ENCODE peak calls at places on chromosome 5, in four cellular contexts. G is GM12878, L is HepG2, C is K562. B is an unnamed sample.
A peak's percentile ranks its signal among the peaks of the same experiment; 100 is the strongest.

GRCh38 chr5:56402273-56403223 is 169.4 kb upstream of the ANKRD55 start:
- DNase-seq in G (no peak), L (no peak), C (no peak), B (no peak)

GRCh38 chr5:5492087-5492933 is 69.8 kb downstream of the ICE1 start:
- DNase-seq in G (peak; percentile 25), L (peak; percentile 54), C (peak; percentile 81), B (no peak)

GRCh38 chr5:115815693-115816225 is 700 bp downstream of the CDO1 start:
- DNase-seq in G (no peak), L (no peak), C (no peak), B (peak; percentile 39)

GRCh38 chr5:73544429-73545402 is 20.7 kb downstream of the ANKRA2 start:
- DNase-seq in G (no peak), L (peak; percentile 100), C (no peak), B (no peak)

GRCh38 chr5:134547579-134547978 is 22.1 kb downstream of the JADE2 start:
- DNase-seq in G (no peak), L (no peak), C (no peak), B (no peak)

GRCh38 chr5:19125956-19126713 is 861.9 kb downstream of the CDH18 start:
- DNase-seq in G (no peak), L (no peak), C (no peak), B (no peak)

GRCh38 chr5:163976691-163977090 is 471.3 kb downstream of the MAT2B start:
- DNase-seq in G (no peak), L (no peak), C (no peak), B (no peak)

GRCh38 chr5:152331718-152332117 is 73.4 kb downstream of the NMUR2 start:
- DNase-seq in G (no peak), L (no peak), C (no peak), B (no peak)

GRCh38 chr5:14569948-14570691 is 11.5 kb upstream of the OTULINL start:
- DNase-seq in G (no peak), L (peak; percentile 95), C (no peak), B (no peak)

GRCh38 chr5:78779771-78780616 is 131.4 kb upstream of the LHFPL2 start:
- DNase-seq in G (no peak), L (no peak), C (peak; percentile 38), B (no peak)

GRCh38 chr5:150024241-150024984 is 23.9 kb downstream of the HMGXB3 start:
- DNase-seq in G (no peak), L (no peak), C (peak; percentile 48), B (no peak)

GRCh38 chr5:95842955-95843544 is 20.5 kb upstream of the GLRX start:
- DNase-seq in G (no peak), L (peak; percentile 88), C (peak; percentile 89), B (no peak)

GRCh38 chr5:65102826-65103673 is 334.3 kb downstream of the CWC27 start:
- DNase-seq in G (no peak), L (peak; percentile 35), C (no peak), B (peak; percentile 62)

GRCh38 chr5:115402822-115403577 is 106.5 kb upstream of the CCDC112 start:
- DNase-seq in G (no peak), L (no peak), C (no peak), B (no peak)

GRCh38 chr5:149936700-149937091 is 7.9 kb downstream of the PDE6A start:
- DNase-seq in G (no peak), L (no peak), C (no peak), B (no peak)

GRCh38 chr5:37789991-37790390 is 49.9 kb downstream of the GDNF start:
- DNase-seq in G (no peak), L (no peak), C (no peak), B (no peak)

GRCh38 chr5:36944607-36945225 is 68.1 kb downstream of the NIPBL start:
- DNase-seq in G (no peak), L (peak; percentile 49), C (peak; percentile 67), B (no peak)

GRCh38 chr5:138932171-138932810 is 57.2 kb upstream of the LRRTM2 start:
- DNase-seq in G (no peak), L (no peak), C (no peak), B (peak; percentile 71)

GRCh38 chr5:62778327-62779009 is 199.8 kb downstream of the LRRC70 start:
- DNase-seq in G (no peak), L (no peak), C (no peak), B (no peak)
- TF ChIP-seq CBFB in G (no peak), L (no peak), C (no peak), B (no peak)

GRCh38 chr5:168219515-168220410 is 71.7 kb upstream of the WWC1 start:
- DNase-seq in G (peak; percentile 68), L (peak; percentile 60), C (peak; percentile 70), B (peak; percentile 59)
- TF ChIP-seq CTCF in G (peak; percentile 96), L (peak; percentile 84), C (peak; percentile 69), B (peak; percentile 79)

DNA sequence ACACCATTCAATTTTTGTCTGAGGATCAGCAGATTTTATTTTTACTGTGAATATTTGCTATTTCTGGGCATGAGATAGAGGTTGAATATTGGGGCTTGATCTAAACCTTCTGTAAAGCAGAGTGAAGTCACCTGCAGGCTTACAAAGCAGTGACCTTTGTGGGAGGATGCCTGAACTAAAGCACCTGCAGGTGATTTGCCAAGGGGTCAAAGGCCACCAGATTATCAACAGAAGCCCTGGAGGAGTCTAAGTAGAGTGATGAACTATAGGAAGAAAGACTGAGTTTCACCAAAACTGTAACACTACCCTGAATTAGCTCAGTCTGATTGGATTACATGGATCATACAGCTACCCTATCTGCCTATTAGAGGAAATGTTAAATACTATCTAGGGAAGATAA is 144.3 kb upstream of the PRLR start:
- DNase-seq in G (no peak), L (no peak), C (no peak), B (no peak)
- TF ChIP-seq ATF3 in G (no peak), L (no peak), C (no peak), B (no peak)

GRCh38 chr5:156527611-156528010 is 200.6 kb downstream of the SGCD start:
- DNase-seq in G (no peak), L (no peak), C (no peak), B (no peak)
- TF ChIP-seq CBFB in G (no peak), L (no peak), C (no peak), B (no peak)

DNA sequence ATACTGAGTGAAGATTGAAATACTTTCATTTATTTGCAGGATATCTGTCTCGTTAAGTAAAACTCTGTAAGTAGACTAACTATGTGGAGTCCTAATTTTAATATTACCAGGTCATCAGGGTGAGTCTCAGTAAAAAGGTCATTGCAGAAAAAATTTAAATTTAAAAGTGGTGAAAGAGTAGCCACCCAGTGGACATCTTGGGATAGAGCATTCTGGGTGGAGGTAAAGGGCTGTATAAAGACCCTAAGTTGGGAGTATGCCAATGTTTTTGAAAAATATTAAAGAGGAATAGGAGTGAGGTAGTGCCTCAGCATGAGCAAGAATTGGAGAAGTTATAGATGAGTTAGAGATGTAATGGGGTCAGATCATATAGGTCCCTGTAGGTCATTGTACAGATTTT is 145.5 kb downstream of the HMHB1 start:
- DNase-seq in G (no peak), L (no peak), C (no peak), B (no peak)
- TF ChIP-seq CTCF in G (peak; percentile 13), L (no peak), C (no peak), B (peak; percentile 26)

GRCh38 chr5:89297111-89297510 is 414.1 kb upstream of the MEF2C start:
- DNase-seq in G (no peak), L (no peak), C (no peak), B (no peak)
- TF ChIP-seq ATF3 in G (no peak), L (no peak), C (no peak), B (no peak)

GRCh38 chr5:83029912-83030311 is 47.3 kb downstream of the TMEM167A start:
- DNase-seq in G (no peak), L (no peak), C (peak; percentile 59), B (no peak)
- TF ChIP-seq CBFB in G (no peak), L (no peak), C (no peak), B (no peak)